ENCODE peak calls at places on chromosomes 7 and 10, in six cellular contexts. V, X, Y, A, U and L are unnamed samples.
A peak's percentile ranks its signal among the peaks of the same experiment; 100 is the strongest.

GRCh38 chr7:22444181-22444966 is 55.6 kb downstream of the STEAP1B start:
- DNase-seq in V (no peak), X (no peak), Y (peak; percentile 47), A (no peak), U (no peak), L (no peak)

GRCh38 chr7:65962033-65962432 is 20.0 kb downstream of the GUSB start:
- DNase-seq in V (no peak), X (no peak), Y (no peak), A (no peak), U (no peak), L (no peak)

GRCh38 chr10:80199828-80200227 is 5.5 kb downstream of the ANXA11 start:
- DNase-seq in V (no peak), X (peak; percentile 18), Y (no peak), A (no peak), U (no peak), L (no peak)

GRCh38 chr7:123624527-123625183 is 23.0 kb downstream of the ASB15 start:
- DNase-seq in V (peak; percentile 65), X (no peak), Y (peak; percentile 48), A (peak; percentile 33), U (peak; percentile 87), L (peak; percentile 7)

GRCh38 chr10:24969732-24970330 is 17.4 kb upstream of the PRTFDC1 start:
- DNase-seq in V (no peak), X (no peak), Y (no peak), A (no peak), U (no peak), L (no peak)

GRCh38 chr7:25395976-25396375 is 167.7 kb upstream of the NPVF start:
- DNase-seq in V (no peak), X (no peak), Y (no peak), A (no peak), U (no peak), L (no peak)

GRCh38 chr10:49280001-49280408 is 19.0 kb upstream of the C10orf71 start:
- DNase-seq in V (no peak), X (peak; percentile 60), Y (no peak), A (no peak), U (peak; percentile 49), L (no peak)

GRCh38 chr7:335358-336148 is 45.6 kb downstream of the FOXL3 start:
- DNase-seq in V (no peak), X (no peak), Y (no peak), A (no peak), U (no peak), L (no peak)

GRCh38 chr7:78472519-78472918 is 673.9 kb downstream of the PHTF2 start:
- DNase-seq in V (no peak), X (peak; percentile 91), Y (no peak), A (no peak), U (no peak), L (no peak)

GRCh38 chr7:44282601-44283171 is 42.7 kb downstream of the CAMK2B start:
- DNase-seq in V (peak; percentile 1), X (no peak), Y (no peak), A (no peak), U (peak; percentile 40), L (no peak)